ENCODE peak calls at places on chromosomes 3 and 15, in five cellular contexts. H, J, X, D and F are unnamed samples.
A peak's percentile ranks its signal among the peaks of the same experiment; 100 is the strongest.

GRCh38 chr3:38582941-38583645 is 66.4 kb downstream of the SCN5A start:
- DNase-seq in H (peak; percentile 44), J (no peak), D (no peak), X (no peak), F (no peak)

GRCh38 chr3:14524311-14524711 is 15.8 kb downstream of the GRIP2 start:
- DNase-seq in J (peak; percentile 76), D (peak; percentile 8), X (no peak), H (peak; percentile 77), F (no peak)

GRCh38 chr3:101779808-101780366 is 876 bp downstream of the NXPE3 start:
- DNase-seq in J (no peak), H (no peak), X (no peak), D (peak; percentile 29), F (no peak)

GRCh38 chr3:73437828-73438227 is 186.9 kb downstream of the PDZRN3 start:
- DNase-seq in H (no peak), D (no peak), X (no peak), J (no peak), F (no peak)

GRCh38 chr15:46456431-46456830 is 821.6 kb downstream of the SQOR start:
- DNase-seq in X (no peak), D (no peak), J (no peak), H (no peak), F (no peak)

GRCh38 chr15:51135276-51135675 is 40.6 kb upstream of the TNFAIP8L3 start:
- DNase-seq in D (peak; percentile 28), X (no peak), J (no peak), H (no peak), F (no peak)

GRCh38 chr15:91515188-91515754 is 338.2 kb upstream of the SLCO3A1 start:
- DNase-seq in X (peak; percentile 51), J (peak; percentile 66), H (peak; percentile 67), D (no peak), F (no peak)

GRCh38 chr3:125261031-125261430 is 48.5 kb upstream of the SLC12A8 start:
- DNase-seq in H (no peak), X (no peak), J (no peak), D (no peak), F (no peak)

DNA sequence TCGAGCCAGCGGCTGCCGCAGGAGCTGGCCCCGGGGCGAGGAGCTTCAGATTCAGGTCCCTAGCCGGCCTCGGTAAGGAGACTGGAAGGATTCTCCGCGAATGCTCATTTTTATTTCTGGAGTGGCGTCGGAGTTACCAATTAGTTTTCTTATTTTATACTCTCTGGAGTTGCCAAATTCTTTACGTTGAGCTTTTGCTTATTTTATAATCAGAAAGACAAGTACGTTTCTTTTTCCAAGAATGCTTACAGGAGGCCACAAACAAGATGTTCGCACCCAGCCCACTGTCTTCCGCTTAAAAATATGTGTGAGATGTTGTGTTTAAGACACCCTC is 453 bp upstream of the GPR156 start:
- DNase-seq in D (no peak), X (no peak), J (no peak), H (no peak), F (no peak)
- H3K4me3 ChIP-seq in D (no peak overlapping the region), X (peak overlapping the region; percentile 64), J (peak overlapping the region; percentile 59), H (no peak overlapping the region), F (no peak overlapping the region)

DNA sequence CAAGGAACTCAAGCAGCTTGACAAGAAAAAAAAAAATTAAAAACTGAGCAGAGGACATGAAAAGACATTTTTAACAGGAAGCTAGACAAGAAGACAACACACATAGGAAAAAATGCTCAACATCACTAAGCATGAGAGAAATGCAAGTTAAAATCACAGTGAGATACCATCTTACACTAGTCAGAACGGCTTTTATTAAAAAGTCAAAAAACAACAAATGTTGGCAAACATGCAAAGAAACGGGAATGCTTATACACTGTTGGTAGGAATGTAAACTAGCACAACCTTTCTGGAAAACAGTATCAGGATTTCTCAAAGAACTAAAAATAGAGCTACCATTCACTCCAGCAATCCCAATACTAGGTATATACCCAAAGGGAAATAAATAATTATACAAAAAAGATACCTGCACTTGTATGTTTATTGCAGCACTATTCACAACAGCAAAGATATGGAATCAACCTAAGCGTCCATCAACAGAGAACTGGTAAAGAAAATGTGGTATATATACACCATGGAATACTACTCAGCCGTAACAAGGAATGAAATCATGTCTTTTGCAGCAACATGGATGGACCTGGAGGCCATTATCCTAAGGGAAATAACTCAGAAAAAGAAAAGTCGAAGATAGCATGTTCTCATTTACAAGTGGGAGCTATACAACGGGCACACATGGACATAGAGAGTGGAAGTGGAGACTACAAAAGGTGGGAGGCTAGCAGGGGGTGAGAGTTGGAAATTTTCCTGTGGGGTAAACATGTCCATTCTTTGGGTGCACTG is 5.2 kb downstream of the GOLIM4 start:
- DNase-seq in D (no peak), J (no peak), H (no peak), X (no peak), F (no peak)
- H3K4me1 ChIP-seq in D (peaks cover 74% of the 10 kb centered on the region), J (peaks cover 45% of the 10 kb centered on the region), H (peaks cover 57% of the 10 kb centered on the region), X (peaks cover 55% of the 10 kb centered on the region), F (peaks cover 9% of the 10 kb centered on the region)

GRCh38 chr15:69548771-69549170 is 96.2 kb downstream of the RPLP1 start:
- DNase-seq in J (peak; percentile 21), X (no peak), D (no peak), H (no peak), F (no peak)
- H3K4me3 ChIP-seq in J (no peak overlapping the region), X (no peak overlapping the region), D (no peak overlapping the region), H (no peak overlapping the region), F (no peak overlapping the region)

GRCh38 chr3:149473991-149474819 is at the start of gene TM4SF4:
- DNase-seq in X (peak; percentile 63), D (no peak), J (no peak), H (no peak), F (peak; percentile 90)
- H3K4me1 ChIP-seq in X (peaks cover 75% of the 10 kb centered on the region), D (peaks cover 74% of the 10 kb centered on the region), J (peaks cover 33% of the 10 kb centered on the region), H (peaks cover 14% of the 10 kb centered on the region), F (peaks cover 14% of the 10 kb centered on the region)

GRCh38 chr3:71771884-71772283 is 13.1 kb downstream of the PROK2 start:
- DNase-seq in H (no peak), X (no peak), J (no peak), D (no peak), F (no peak)

GRCh38 chr3:71780430-71780829 is 4.5 kb downstream of the PROK2 start:
- DNase-seq in H (no peak), J (no peak), D (no peak), X (no peak), F (no peak)

GRCh38 chr3:71779674-71780377 is 5.1 kb downstream of the PROK2 start:
- DNase-seq in D (no peak), X (no peak), J (no peak), H (no peak), F (no peak)

GRCh38 chr3:71778353-71778752 is 6.6 kb downstream of the PROK2 start:
- DNase-seq in H (no peak), D (no peak), J (no peak), X (no peak), F (no peak)

DNA sequence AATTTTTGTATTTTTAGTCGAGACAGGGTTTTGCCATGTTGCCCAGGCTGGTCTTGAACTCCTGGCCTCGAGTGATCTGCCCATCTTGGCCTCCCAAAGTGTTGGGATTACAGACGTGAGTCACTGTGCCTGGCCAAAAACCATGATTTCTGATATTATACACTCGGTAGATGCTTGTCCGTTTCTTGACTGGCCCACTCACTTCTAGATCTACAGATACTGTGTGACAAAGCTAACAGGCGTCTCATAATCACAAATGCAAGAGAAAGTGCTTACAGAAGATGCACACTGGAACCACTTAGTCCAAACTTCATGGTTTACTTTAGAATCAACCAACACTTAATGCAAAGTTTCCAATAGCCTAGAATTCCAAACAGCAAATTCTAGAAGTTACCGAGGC is 8.4 kb downstream of the PROK2 start:
- DNase-seq in H (no peak), J (no peak), X (no peak), D (no peak), F (no peak)
- H3K4me3 ChIP-seq in H (no peak overlapping the region), J (no peak overlapping the region), X (no peak overlapping the region), D (no peak overlapping the region), F (no peak overlapping the region)

GRCh38 chr3:196995646-196996355 is 27.2 kb upstream of the PIGZ start:
- DNase-seq in X (no peak), D (no peak), H (no peak), J (no peak), F (no peak)
- H3K4me1 ChIP-seq in X (no peaks in the 10 kb centered on the region), D (no peaks in the 10 kb centered on the region), H (no peaks in the 10 kb centered on the region), J (peaks cover 11% of the 10 kb centered on the region), F (no peaks in the 10 kb centered on the region)

GRCh38 chr3:20181276-20181675 is 4.7 kb downstream of the SGO1 start:
- DNase-seq in J (no peak), H (no peak), D (no peak), X (no peak), F (no peak)
- H3K4me3 ChIP-seq in J (no peak overlapping the region), H (no peak overlapping the region), D (no peak overlapping the region), X (no peak overlapping the region), F (no peak overlapping the region)

GRCh38 chr15:77984446-77984861 is 93.1 kb downstream of the TBC1D2B start:
- DNase-seq in X (no peak), H (no peak), J (no peak), D (no peak), F (no peak)
- H3K4me1 ChIP-seq in X (no peaks in the 10 kb centered on the region), H (peaks cover 18% of the 10 kb centered on the region), J (no peaks in the 10 kb centered on the region), D (no peaks in the 10 kb centered on the region), F (no peaks in the 10 kb centered on the region)

DNA sequence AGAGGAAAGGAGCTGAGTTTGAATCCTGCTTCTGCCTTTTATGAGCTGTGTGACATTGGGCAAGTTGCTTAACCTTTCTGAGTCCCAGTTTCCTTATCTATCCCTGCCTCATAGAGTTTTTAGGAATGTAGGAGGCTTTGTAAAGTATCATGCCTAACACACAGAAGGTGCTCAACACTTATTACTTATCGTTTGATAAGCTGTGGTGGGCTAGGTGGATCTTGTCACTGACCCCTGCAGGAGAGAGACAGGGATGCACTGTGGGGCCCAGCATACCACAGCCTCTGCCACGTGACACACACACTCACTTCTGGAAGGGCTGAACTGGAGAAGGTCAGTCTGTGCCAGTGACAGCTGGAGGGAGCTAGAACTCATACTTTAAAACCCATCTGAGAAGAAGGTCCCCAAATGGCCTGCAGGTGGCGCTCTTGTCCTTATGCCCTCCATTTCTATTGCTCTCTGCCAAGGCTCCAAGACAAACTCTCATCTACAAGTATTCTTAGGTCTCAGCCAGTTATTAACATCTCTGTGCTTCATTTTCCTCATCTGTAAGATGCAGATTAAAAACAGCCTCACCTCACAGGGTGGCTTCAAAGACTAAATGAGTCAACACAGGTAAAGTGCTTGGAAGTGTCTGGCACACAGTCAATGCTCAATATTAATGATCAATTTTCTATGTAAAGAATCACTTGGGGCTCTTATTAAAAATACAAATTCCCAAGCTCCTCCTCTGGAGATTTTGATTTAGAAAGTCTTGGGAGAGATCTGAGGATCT is 57.5 kb upstream of the HACD2 start:
- DNase-seq in H (peak; percentile 71), D (peak; percentile 79), X (peak; percentile 79), J (peak; percentile 53), F (peak; percentile 74)
- H3K4me3 ChIP-seq in H (no peak overlapping the region), D (no peak overlapping the region), X (no peak overlapping the region), J (no peak overlapping the region), F (no peak overlapping the region)

GRCh38 chr3:77147836-77148578 is 108.1 kb downstream of the ROBO2 start:
- DNase-seq in X (no peak), H (no peak), J (no peak), D (no peak), F (peak; percentile 49)
- H3K4me1 ChIP-seq in X (no peaks in the 10 kb centered on the region), H (no peaks in the 10 kb centered on the region), J (no peaks in the 10 kb centered on the region), D (no peaks in the 10 kb centered on the region), F (no peaks in the 10 kb centered on the region)